ENCODE peak calls at places on chromosomes 6 and 20, in four cellular contexts. E, G, V and K are unnamed samples. For H3K36me3, the result is how much of the 10 kb centered on the place peaks cover.

GRCh38 chr6:40912158-40912946 is 126.7 kb downstream of the UNC5CL start:
- DNase-seq in E (peak), G (peak), V (no peak), K (no peak)

GRCh38 chr6:35485402-35485877 is 11.4 kb downstream of the TEAD3 start:
- DNase-seq in E (no peak), G (peak), V (no peak), K (no peak)

GRCh38 chr6:41373919-41374617 is 38.7 kb downstream of the NCR2 start:
- DNase-seq in E (no peak), G (peak), V (no peak), K (no peak)

GRCh38 chr6:26501482-26501986 is 1.4 kb downstream of the BTN1A1 start:
- DNase-seq in E (peak), G (peak), V (peak), K (no peak)

GRCh38 chr6:30767158-30767943 is 23.0 kb upstream of the IER3 start:
- DNase-seq in E (no peak), G (no peak), V (no peak), K (no peak)

GRCh38 chr6:148422085-148422484 is 79.4 kb downstream of the SASH1 start:
- DNase-seq in E (no peak), G (no peak), V (no peak), K (peak)

GRCh38 chr6:16437984-16438383 is 199.6 kb downstream of the GMPR start:
- DNase-seq in E (peak), G (no peak), V (no peak), K (no peak)

GRCh38 chr6:76633259-76633658 is 560.8 kb upstream of the IMPG1 start:
- DNase-seq in E (no peak), G (peak), V (no peak), K (no peak)

GRCh38 chr6:1987640-1988039 is 257.8 kb downstream of the GMDS start:
- DNase-seq in E (no peak), G (no peak), V (no peak), K (peak)

GRCh38 chr6:169536446-169537170 is 165.2 kb downstream of the WDR27 start:
- DNase-seq in E (no peak), G (no peak), V (no peak), K (no peak)

GRCh38 chr6:161481786-161482516 is 208.1 kb upstream of the AGPAT4 start:
- DNase-seq in E (no peak), G (no peak), V (no peak), K (no peak)

GRCh38 chr6:131894735-131895424 is 56.3 kb downstream of the CCN2 start:
- DNase-seq in E (no peak), G (no peak), V (no peak), K (no peak)

GRCh38 chr6:10838794-10839333 is 525 bp upstream of the MAK start:
- DNase-seq in E (no peak), G (no peak), V (no peak), K (no peak)

GRCh38 chr6:82612475-82612874 is 248.9 kb downstream of the TPBG start:
- DNase-seq in E (no peak), G (no peak), V (no peak), K (no peak)

GRCh38 chr6:85675030-85675819 is 32.5 kb upstream of the SYNCRIP start:
- DNase-seq in E (no peak), G (peak), V (no peak), K (peak)

GRCh38 chr6:56638760-56639159 is 3.9 kb downstream of the DST start:
- DNase-seq in E (no peak), G (no peak), V (no peak), K (no peak)

GRCh38 chr20:1885940-1886693 is 9.1 kb upstream of the SIRPA start:
- DNase-seq in E (no peak), G (no peak), V (no peak), K (no peak)

GRCh38 chr6:10552237-10552810 is 31.2 kb downstream of the GCNT2 start:
- DNase-seq in E (no peak), G (no peak), V (no peak), K (no peak)

GRCh38 chr6:89260832-89261231 is 43.7 kb upstream of the GABRR1 start:
- DNase-seq in E (no peak), G (no peak), V (no peak), K (no peak)

GRCh38 chr6:167569041-167569805 is 244.3 kb downstream of the TTLL2 start:
- DNase-seq in E (peak), G (no peak), V (peak), K (no peak)

GRCh38 chr20:5180933-5181332 is 54.1 kb downstream of the CDS2 start:
- DNase-seq in E (no peak), G (no peak), V (no peak), K (no peak)

GRCh38 chr6:39821014-39821738 is 29.0 kb downstream of the DAAM2 start:
- DNase-seq in E (peak), G (no peak), V (no peak), K (no peak)

GRCh38 chr6:10690651-10691445 is 3.6 kb downstream of the C6orf52 start:
- DNase-seq in E (no peak), G (peak), V (no peak), K (no peak)

GRCh38 chr6:152063170-152063921 is 255.9 kb downstream of the ESR1 start:
- DNase-seq in E (peak), G (no peak), V (no peak), K (no peak)

GRCh38 chr6:44508646-44509045 is 121.1 kb downstream of the CDC5L start:
- DNase-seq in E (no peak), G (no peak), V (no peak), K (peak)

GRCh38 chr6:111951439-111952140 is 78.3 kb upstream of the FYN start:
- DNase-seq in E (no peak), G (no peak), V (no peak), K (no peak)

GRCh38 chr6:87905101-87905517 is 142.5 kb upstream of the SPACA1 start:
- DNase-seq in E (no peak), G (no peak), V (no peak), K (no peak)

GRCh38 chr6:13461805-13462204 is 25.6 kb downstream of the GFOD1 start:
- DNase-seq in E (no peak), G (no peak), V (no peak), K (no peak)

GRCh38 chr20:25042531-25043498 is 15.1 kb downstream of the ACSS1 start:
- DNase-seq in E (peak), G (no peak), V (peak), K (no peak)

GRCh38 chr20:4006640-4007039 is 8.7 kb downstream of the RNF24 start:
- DNase-seq in E (peak), G (peak), V (no peak), K (no peak)

GRCh38 chr6:139135578-139136545 is 982 bp downstream of the HECA start:
- DNase-seq in E (peak), G (peak), V (peak), K (no peak)

GRCh38 chr6:145836767-145837166 is 22.2 kb upstream of the FBXO30 start:
- DNase-seq in E (no peak), G (no peak), V (no peak), K (no peak)

GRCh38 chr6:136723780-136724179 is 68.5 kb downstream of the MAP3K5 start:
- DNase-seq in E (no peak), G (no peak), V (peak), K (no peak)

GRCh38 chr6:44263357-44264100 is 1.8 kb downstream of the NFKBIE start:
- DNase-seq in E (no peak), G (peak), V (no peak), K (no peak)

GRCh38 chr6:132259070-132259469 is 142.2 kb downstream of the MOXD1 start:
- DNase-seq in E (no peak), G (peak), V (no peak), K (no peak)

GRCh38 chr20:13817342-13817741 is 32.5 kb downstream of the NDUFAF5 start:
- DNase-seq in E (no peak), G (no peak), V (no peak), K (no peak)
- H3K36me3 ChIP-seq in E (under half), G (under half), V (under half), K (under half)

GRCh38 chr20:45423700-45424099 is 7.8 kb downstream of the PIGT start:
- DNase-seq in E (no peak), G (no peak), V (no peak), K (no peak)
- H3K36me3 ChIP-seq in E (under half), G (under half), V (half or more), K (under half)

DNA sequence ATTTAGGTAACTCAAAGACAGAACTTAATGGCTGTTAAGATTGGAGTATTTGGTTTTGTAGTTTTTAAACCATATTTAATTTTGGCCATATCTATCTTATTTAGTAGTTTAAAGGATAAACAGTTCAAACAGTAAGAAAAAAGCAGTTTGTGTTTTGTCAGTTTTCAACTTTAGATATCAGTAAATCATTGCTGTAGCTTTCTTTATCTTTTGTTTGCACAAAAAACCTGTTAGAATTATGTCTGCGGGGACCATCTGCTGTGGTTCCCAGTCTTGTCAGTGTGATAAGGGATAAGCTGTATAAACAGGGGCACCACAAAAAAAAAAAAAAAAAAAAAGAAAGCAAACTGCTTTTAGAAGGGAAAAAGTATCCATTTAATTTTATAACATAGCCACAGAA is 40.9 kb downstream of the CDKAL1 start:
- DNase-seq in E (no peak), G (no peak), V (no peak), K (no peak)
- H3K36me3 ChIP-seq in E (under half), G (under half), V (under half), K (under half)

GRCh38 chr20:23368316-23369110 is 6.5 kb downstream of the GZF1 start:
- DNase-seq in E (no peak), G (no peak), V (no peak), K (no peak)

GRCh38 chr20:23370873-23371272 is 8.9 kb downstream of the GZF1 start:
- DNase-seq in E (no peak), G (no peak), V (no peak), K (no peak)

GRCh38 chr20:23369424-23369823 is 7.4 kb downstream of the GZF1 start:
- DNase-seq in E (no peak), G (no peak), V (no peak), K (no peak)

GRCh38 chr20:23371496-23371895 is 9.5 kb downstream of the GZF1 start:
- DNase-seq in E (no peak), G (no peak), V (no peak), K (no peak)

DNA sequence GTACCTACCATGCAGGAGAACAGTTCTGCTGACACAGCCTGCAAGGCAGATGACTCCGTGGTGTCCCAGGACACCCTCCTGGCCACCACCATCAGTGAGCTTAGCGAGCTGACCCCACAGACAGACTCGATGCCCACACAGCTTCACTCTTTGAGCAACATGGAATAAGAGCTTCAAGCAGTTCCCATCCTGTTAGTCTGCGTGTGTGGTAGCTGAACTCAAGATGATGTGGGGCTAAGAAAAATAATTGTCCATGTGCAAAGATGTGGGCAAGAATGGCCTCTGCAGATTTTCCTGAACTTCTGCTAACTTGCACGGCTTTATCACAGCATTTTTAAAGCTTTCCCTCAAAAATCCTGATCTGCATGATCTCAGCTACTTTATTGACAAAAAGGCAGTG is 8.3 kb downstream of the GZF1 start:
- DNase-seq in E (no peak), G (no peak), V (no peak), K (no peak)
- H3K36me3 ChIP-seq in E (under half), G (under half), V (under half), K (under half)

GRCh38 chr6:144434308-144434990 is 149.3 kb downstream of the UTRN start:
- DNase-seq in E (no peak), G (no peak), V (no peak), K (peak)
- H3K36me3 ChIP-seq in E (under half), G (under half), V (under half), K (under half)

GRCh38 chr6:36855750-36856149 is 16.5 kb upstream of the CPNE5 start:
- DNase-seq in E (no peak), G (no peak), V (no peak), K (no peak)

GRCh38 chr6:36860126-36860525 is 14.5 kb downstream of the PPIL1 start:
- DNase-seq in E (no peak), G (no peak), V (peak), K (no peak)

GRCh38 chr6:36856277-36856676 is 17.0 kb upstream of the CPNE5 start:
- DNase-seq in E (no peak), G (no peak), V (no peak), K (no peak)

GRCh38 chr6:36858407-36858981 is 16.1 kb downstream of the PPIL1 start:
- DNase-seq in E (peak), G (peak), V (peak), K (no peak)

DNA sequence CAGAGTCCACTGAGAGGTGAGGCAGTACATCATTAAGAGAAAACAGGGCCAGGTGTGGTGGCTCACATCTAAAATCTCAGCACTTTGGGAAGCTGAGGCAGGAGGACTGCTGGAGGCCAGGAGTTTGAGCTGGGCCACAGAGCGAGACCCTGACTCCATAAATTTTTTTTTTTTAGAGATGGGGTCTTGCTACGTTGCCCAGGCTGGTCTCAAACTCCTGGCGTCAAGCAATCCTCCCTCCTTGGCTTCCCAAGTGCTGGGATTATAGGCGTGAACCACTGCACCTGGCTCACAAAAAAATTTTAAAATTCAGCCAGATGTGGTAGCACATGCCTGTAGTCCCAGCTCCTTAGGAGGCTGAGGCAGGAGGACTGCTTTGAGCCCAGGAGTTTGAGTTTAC is 17.3 kb downstream of the PPIL1 start:
- DNase-seq in E (no peak), G (no peak), V (no peak), K (no peak)
- H3K36me3 ChIP-seq in E (under half), G (under half), V (under half), K (under half)

DNA sequence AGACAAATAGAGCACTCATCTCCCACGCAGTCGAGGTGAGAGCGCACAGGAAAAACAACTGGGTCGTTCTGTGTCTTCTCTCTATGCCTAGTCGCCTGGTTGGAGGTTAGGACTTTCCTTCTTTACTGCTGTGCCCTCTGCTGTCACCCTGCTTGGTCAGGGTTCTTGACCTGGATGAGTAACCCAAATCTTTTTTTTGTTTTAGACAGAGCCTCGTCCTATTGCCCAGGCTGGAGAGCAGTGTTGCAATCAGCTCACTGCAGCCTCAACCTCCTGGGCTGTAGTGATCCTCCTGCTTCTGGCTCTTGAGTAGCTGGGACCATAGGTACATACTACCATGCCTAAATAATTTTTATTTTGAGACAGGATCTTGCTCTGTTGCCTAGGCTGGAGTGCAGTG is 24.5 kb downstream of the PRPF6 start:
- DNase-seq in E (no peak), G (no peak), V (no peak), K (no peak)
- H3K36me3 ChIP-seq in E (under half), G (under half), V (half or more), K (under half)

GRCh38 chr6:3109755-3110154 is 8.8 kb upstream of the BPHL start:
- DNase-seq in E (no peak), G (no peak), V (no peak), K (no peak)

GRCh38 chr6:3114377-3114776 is 4.1 kb upstream of the BPHL start:
- DNase-seq in E (no peak), G (no peak), V (no peak), K (no peak)

DNA sequence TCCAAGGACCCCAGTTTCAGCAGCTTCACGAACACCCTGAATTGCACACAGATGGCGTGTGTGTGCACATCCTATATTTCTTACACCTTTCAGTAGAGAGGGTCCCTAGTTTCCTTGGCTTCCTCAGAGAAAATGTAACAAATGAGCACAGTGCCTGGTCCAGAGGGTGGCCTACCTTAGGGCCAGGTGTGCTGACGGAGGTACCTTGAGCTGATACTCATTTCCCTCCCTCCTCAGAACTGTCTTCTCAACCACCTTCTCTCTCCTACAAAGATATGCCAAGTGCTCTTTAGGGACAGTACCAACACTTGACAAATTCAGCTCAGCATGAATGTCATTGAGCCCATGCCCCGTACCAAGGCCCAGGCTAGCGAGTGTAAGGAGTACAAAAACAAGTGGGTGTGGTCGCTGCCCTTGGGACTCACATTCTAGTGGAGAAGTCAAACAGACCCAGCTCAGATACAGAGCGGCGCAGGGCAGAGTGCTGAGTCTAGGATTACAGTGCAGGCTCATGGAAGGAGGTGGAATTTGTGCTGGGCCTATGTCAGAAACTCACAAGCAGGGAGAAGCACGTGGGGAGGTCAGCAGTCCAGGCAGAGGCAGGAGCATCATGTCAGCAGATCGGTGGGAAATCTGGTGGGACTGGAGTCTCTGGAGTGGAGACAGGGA is 9.6 kb upstream of the BPHL start:
- DNase-seq in E (peak), G (no peak), V (no peak), K (no peak)
- H3K36me3 ChIP-seq in E (under half), G (under half), V (under half), K (under half)